ENCODE peak calls at places on chromosome 15, in nine cellular contexts. B is RCC 7860; M is psoas muscle; F is HL-60; W is stimulated activated CD4-positive, alpha-beta T cell treated with anti-CD3 and anti-CD28 coated beads, Interleukin-1b, Interleukin-23, amount 100 ng/mL, for 1 hour; L is AG08395; G is uterus; Y is ELR; X is GM03348. Z is an unnamed sample.

GRCh38 chr15:98958918-98959639 is 48.5 kb downstream of the PGPEP1L start:
- DNase-seq in B (no peak), M (no peak), F (no peak), W (no peak), L (no peak), G (no peak), Y (no peak), X (no peak), Z (no peak)

GRCh38 chr15:80779658-80780415 is 667 bp downstream of the CEMIP start:
- DNase-seq in B (no peak), M (peak; percentile 53), F (no peak), W (no peak), L (peak; percentile 51), G (no peak), Y (peak; percentile 67), X (peak; percentile 69), Z (no peak)

GRCh38 chr15:69583627-69584026 is 131.0 kb downstream of the RPLP1 start:
- DNase-seq in B (no peak), M (no peak), F (no peak), W (no peak), L (no peak), G (no peak), Y (no peak), X (no peak), Z (no peak)

GRCh38 chr15:85757939-85758654 is 36.6 kb downstream of the KLHL25 start:
- DNase-seq in B (no peak), M (no peak), F (no peak), W (no peak), L (no peak), G (no peak), Y (no peak), X (no peak), Z (no peak)

GRCh38 chr15:64284037-64284436 is 71.9 kb downstream of the CSNK1G1 start:
- DNase-seq in B (peak; percentile 11), M (no peak), F (peak; percentile 18), W (no peak), L (peak; percentile 23), G (no peak), Y (peak; percentile 48), X (peak; percentile 16), Z (no peak)

GRCh38 chr15:66673410-66674322 is 28.4 kb upstream of the SMAD6 start:
- DNase-seq in B (no peak), M (no peak), F (no peak), W (no peak), L (no peak), G (no peak), Y (peak; percentile 21), X (peak; percentile 35), Z (no peak)

GRCh38 chr15:48507416-48508065 is 138.0 kb downstream of the FBN1 start:
- DNase-seq in B (peak; percentile 18), M (no peak), F (no peak), W (no peak), L (peak; percentile 50), G (peak; percentile 31), Y (peak; percentile 74), X (peak; percentile 31), Z (no peak)

GRCh38 chr15:90686435-90687218 is 30.5 kb upstream of the BLM start:
- DNase-seq in B (no peak), M (no peak), F (peak; percentile 39), W (no peak), L (no peak), G (no peak), Y (no peak), X (no peak), Z (no peak)

GRCh38 chr15:33211409-33211808 is 16.9 kb upstream of the FMN1 start:
- DNase-seq in B (no peak), M (no peak), F (no peak), W (no peak), L (no peak), G (peak; percentile 15), Y (peak; percentile 18), X (no peak), Z (no peak)

GRCh38 chr15:75167588-75168076 is 34.0 kb upstream of the C15orf39 start:
- DNase-seq in B (no peak), M (no peak), F (no peak), W (no peak), L (no peak), G (no peak), Y (peak; percentile 80), X (no peak), Z (no peak)

GRCh38 chr15:61750271-61751084 is 309.8 kb downstream of the VPS13C start:
- DNase-seq in B (no peak), M (no peak), F (no peak), W (no peak), L (no peak), G (no peak), Y (no peak), X (no peak), Z (no peak)

GRCh38 chr15:35630985-35631384 is 85.0 kb upstream of the DPH6 start:
- DNase-seq in B (no peak), M (no peak), F (no peak), W (no peak), L (no peak), G (no peak), Y (no peak), X (no peak), Z (no peak)

GRCh38 chr15:91915576-91915975 is 62.1 kb downstream of the SLCO3A1 start:
- DNase-seq in B (no peak), M (no peak), F (no peak), W (no peak), L (no peak), G (no peak), Y (no peak), X (no peak), Z (no peak)

Z was measured in cortex of kidney.